ENCODE peak calls at places on chromosomes 4 and X, in four cellular contexts. O is activated T-helper 1 cell treated with anti-CD3 and anti-CD28 coated beads, Interleukin-12 subunit alpha, Interleukin-12 subunit beta, Interleukin-2, Interleukin-4 antibody, amounts not matched to agents 30 ng/mL and 10 ng/mL and 1 ng/mL, durations not matched to agents 14 hours and 24 hours and 36 hours; Y is choroid plexus epithelial cell; D is A549. E is an unnamed sample.

GRCh38 chrX:44765556-44765955 is 78.3 kb upstream of the DUSP21 start:
- DNase-seq in O (no peak), Y (peak; percentile 63), D (no peak), E (no peak)

GRCh38 chr4:185101354-185101890 is 41.6 kb upstream of the SLC25A4 start:
- DNase-seq in O (no peak), Y (no peak), D (no peak), E (no peak)

GRCh38 chrX:3451566-3451965 is 105.1 kb upstream of the MXRA5 start:
- DNase-seq in O (no peak), Y (peak; percentile 2), D (no peak), E (no peak)

GRCh38 chrX:155949098-155949497 is 48.4 kb upstream of the IL9R start:
- DNase-seq in O (no peak), Y (no peak), D (no peak), E (no peak)

GRCh38 chr4:126051709-126052424 is 737.1 kb downstream of the FAT4 start:
- DNase-seq in O (no peak), Y (peak; percentile 92), D (no peak), E (no peak)

GRCh38 chr4:154049457-154050181 is 260.7 kb upstream of the SFRP2 start:
- DNase-seq in O (no peak), Y (peak; percentile 77), D (no peak), E (no peak)

GRCh38 chr4:184417802-184418511 is 56.4 kb downstream of the IRF2 start:
- DNase-seq in O (peak; percentile 21), Y (peak; percentile 86), D (peak; percentile 69), E (peak; percentile 23)

GRCh38 chr4:62051332-62051731 is 851.2 kb downstream of the ADGRL3 start:
- DNase-seq in O (no peak), Y (no peak), D (no peak), E (no peak)

GRCh38 chr4:20615492-20616136 is 84.6 kb upstream of the PACRGL start:
- DNase-seq in O (no peak), Y (peak; percentile 23), D (no peak), E (no peak)

GRCh38 chrX:8748855-8749254 is 16.9 kb upstream of the ANOS1 start:
- DNase-seq in O (no peak), Y (peak; percentile 63), D (peak; percentile 43), E (no peak)